ENCODE peak calls at places on chromosome 19, in four cellular contexts. One of them, this sample, is unnamed. For H3K4me1, the result is how much of the 10 kb centered on the place peaks cover.

GRCh38 chr19:51441410-51442390 is 16.6 kb downstream of the SIGLEC8 start:
- DNase-seq in esophagus squamous epithelium: no peak
- DNase-seq in cardiac muscle cell: no peak
- DNase-seq in body of pancreas: no peak
- DNase-seq in this sample: peak

GRCh38 chr19:37929512-37929911 is 22.5 kb downstream of the SIPA1L3 start:
- DNase-seq in body of pancreas: no peak
- DNase-seq in cardiac muscle cell: no peak
- DNase-seq in esophagus squamous epithelium: no peak
- DNase-seq in this sample: no peak

GRCh38 chr19:41696402-41697197 is 8.5 kb upstream of the CEACAM7 start:
- DNase-seq in body of pancreas: no peak
- DNase-seq in cardiac muscle cell: peak
- DNase-seq in esophagus squamous epithelium: no peak
- DNase-seq in this sample: no peak

GRCh38 chr19:49786432-49786831 is 19.6 kb downstream of the AP2A1 start:
- DNase-seq in esophagus squamous epithelium: no peak
- DNase-seq in body of pancreas: no peak
- DNase-seq in cardiac muscle cell: peak
- DNase-seq in this sample: no peak

GRCh38 chr19:50325310-50326100 is 3.7 kb downstream of the KCNC3 start:
- DNase-seq in body of pancreas: peak
- DNase-seq in cardiac muscle cell: peak
- DNase-seq in esophagus squamous epithelium: no peak
- DNase-seq in this sample: peak

GRCh38 chr19:4390017-4390861 is 10.1 kb downstream of the SH3GL1 start:
- DNase-seq in body of pancreas: no peak
- DNase-seq in cardiac muscle cell: peak
- DNase-seq in esophagus squamous epithelium: no peak
- DNase-seq in this sample: no peak

GRCh38 chr19:11421607-11422098 is 2.5 kb upstream of the RGL3 start:
- DNase-seq in esophagus squamous epithelium: no peak
- DNase-seq in cardiac muscle cell: peak
- DNase-seq in body of pancreas: peak
- DNase-seq in this sample: peak

GRCh38 chr19:46346821-46347571 is at the start of gene PPP5C:
- DNase-seq in body of pancreas: peak
- DNase-seq in esophagus squamous epithelium: peak
- DNase-seq in cardiac muscle cell: peak
- DNase-seq in this sample: peak

GRCh38 chr19:9431475-9431874 is 3.9 kb downstream of the ZNF266 start:
- DNase-seq in esophagus squamous epithelium: no peak
- DNase-seq in cardiac muscle cell: peak
- DNase-seq in body of pancreas: no peak
- DNase-seq in this sample: no peak

GRCh38 chr19:45908956-45909355 is 5.6 kb downstream of the NANOS2 start:
- DNase-seq in cardiac muscle cell: no peak
- DNase-seq in esophagus squamous epithelium: no peak
- DNase-seq in body of pancreas: no peak
- DNase-seq in this sample: no peak

DNA sequence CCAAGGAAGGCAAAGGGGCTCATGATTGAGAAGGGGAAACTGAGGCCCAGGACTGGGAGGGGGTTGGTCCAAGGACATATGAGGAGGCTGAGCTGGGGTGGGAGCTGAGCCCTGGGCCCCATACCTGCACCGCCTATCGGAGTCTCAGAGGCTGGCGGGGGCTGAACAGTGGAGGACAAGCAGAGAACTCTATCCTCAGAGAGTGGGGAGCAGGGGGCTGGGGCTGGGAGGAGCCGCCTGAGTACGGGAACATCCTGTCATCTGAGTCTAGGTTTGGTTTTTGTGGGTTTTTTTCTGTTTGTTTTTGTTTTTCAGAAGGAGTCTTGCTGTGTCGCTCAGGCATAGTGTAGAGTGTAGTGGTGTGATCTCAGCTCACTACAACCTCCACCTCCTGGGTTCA is 6.2 kb downstream of the ARRDC2 start:
- DNase-seq in body of pancreas: no peak
- DNase-seq in esophagus squamous epithelium: no peak
- DNase-seq in cardiac muscle cell: no peak
- DNase-seq in this sample: peak
- H3K27ac ChIP-seq in body of pancreas: peak
- H3K27ac ChIP-seq in esophagus squamous epithelium: peak
- H3K27ac ChIP-seq in cardiac muscle cell: peak
- H3K27ac ChIP-seq in this sample: peak

DNA sequence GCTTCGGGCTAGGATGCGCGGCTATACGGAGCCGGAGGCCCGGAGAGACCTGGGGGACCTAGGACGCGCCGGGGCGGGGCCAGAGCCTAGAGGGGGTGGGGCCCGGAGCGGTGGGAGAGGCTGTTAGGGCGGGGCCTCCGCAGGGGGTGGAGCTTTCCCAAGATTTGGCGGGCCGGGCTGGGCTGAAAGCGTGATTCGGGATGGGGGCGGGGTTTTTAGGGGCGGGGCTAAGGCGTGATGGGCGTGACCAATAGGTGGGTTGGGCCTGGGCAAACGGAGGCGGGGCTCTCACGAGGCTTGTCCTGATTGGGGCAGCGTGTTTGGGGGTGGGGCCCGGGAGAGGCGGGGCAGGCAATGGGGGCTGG is 439 bp downstream of the RAB11B start:
- DNase-seq in body of pancreas: peak
- DNase-seq in cardiac muscle cell: peak
- DNase-seq in esophagus squamous epithelium: peak
- DNase-seq in this sample: peak
- H3K4me1 ChIP-seq in body of pancreas: half or more
- H3K4me1 ChIP-seq in cardiac muscle cell: under half
- H3K4me1 ChIP-seq in esophagus squamous epithelium: under half
- H3K4me1 ChIP-seq in this sample: under half

GRCh38 chr19:43739836-43740235 is 14.9 kb downstream of the SMG9 start:
- DNase-seq in esophagus squamous epithelium: no peak
- DNase-seq in cardiac muscle cell: no peak
- DNase-seq in body of pancreas: no peak
- DNase-seq in this sample: peak
- H3K27ac ChIP-seq in esophagus squamous epithelium: peak
- H3K27ac ChIP-seq in cardiac muscle cell: no peak
- H3K27ac ChIP-seq in body of pancreas: no peak
- H3K27ac ChIP-seq in this sample: no peak

DNA sequence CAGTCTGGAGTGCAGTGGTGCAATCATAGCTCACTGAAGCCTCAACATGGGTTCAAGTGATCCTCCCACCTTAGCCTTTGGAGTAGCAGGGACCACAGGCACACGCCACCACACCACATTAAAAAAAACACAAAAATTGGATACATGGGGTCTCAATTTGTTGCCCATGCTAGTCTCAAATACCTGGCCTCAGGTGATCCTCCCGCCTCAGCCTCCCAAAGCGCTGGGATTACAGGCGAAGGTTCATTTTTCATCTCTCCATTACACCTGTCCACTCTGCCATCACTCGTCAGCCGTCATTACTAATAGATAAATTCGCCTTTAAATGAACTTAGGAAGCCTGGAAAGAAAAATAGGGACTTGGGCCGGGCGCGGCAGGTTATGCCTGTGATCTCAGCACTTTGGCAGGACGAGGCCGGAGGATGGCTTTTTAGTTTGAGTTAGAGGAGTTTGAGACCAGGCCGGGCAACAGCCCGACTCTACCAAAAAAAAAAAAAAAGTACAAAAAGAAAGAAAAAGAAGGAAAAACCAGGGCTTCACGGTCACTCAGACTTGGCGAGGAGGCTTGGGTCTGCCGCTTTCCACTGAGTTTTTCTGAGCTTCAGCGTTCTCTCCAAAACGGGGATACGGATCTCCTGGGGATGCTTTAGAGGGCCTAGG is 654 bp upstream of the SUPT5H start:
- DNase-seq in cardiac muscle cell: peak
- DNase-seq in esophagus squamous epithelium: no peak
- DNase-seq in body of pancreas: no peak
- DNase-seq in this sample: no peak
- H3K4me1 ChIP-seq in cardiac muscle cell: under half
- H3K4me1 ChIP-seq in esophagus squamous epithelium: under half
- H3K4me1 ChIP-seq in body of pancreas: under half
- H3K4me1 ChIP-seq in this sample: under half

DNA sequence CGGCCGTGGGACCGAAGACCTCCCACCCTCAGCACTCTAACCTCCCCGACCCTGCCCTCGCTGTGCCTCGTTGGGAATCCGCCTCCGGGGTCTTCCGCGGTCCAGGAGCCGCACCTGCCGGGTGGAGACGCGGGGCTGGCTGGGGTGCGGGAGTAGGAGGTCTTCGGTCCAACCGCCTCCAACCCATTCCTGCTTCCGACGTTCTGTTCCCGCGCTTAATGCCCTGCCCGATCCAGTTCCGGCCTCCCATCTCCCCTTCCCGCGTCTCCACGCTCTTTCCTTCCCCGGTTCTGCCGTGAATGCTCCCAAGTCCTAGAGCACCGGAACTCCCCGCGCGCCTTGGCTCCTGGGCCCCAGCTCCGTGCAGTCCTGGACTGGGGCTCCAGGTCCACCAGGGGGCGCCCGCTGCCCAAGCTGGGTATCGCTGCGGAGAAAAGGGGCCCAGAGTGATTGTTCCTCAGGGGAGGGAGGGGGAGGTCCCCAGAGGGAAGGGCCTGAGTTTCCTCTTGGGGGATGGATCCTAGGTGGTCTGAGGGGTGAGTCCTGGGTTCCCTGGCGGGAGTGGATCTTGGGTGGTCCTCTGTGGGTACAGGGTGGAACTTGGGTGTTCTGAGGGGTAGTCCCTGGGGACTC is 14.1 kb upstream of the TNFSF9 start:
- DNase-seq in esophagus squamous epithelium: no peak
- DNase-seq in cardiac muscle cell: peak
- DNase-seq in body of pancreas: peak
- DNase-seq in this sample: peak
- H3K27ac ChIP-seq in esophagus squamous epithelium: peak
- H3K27ac ChIP-seq in cardiac muscle cell: peak
- H3K27ac ChIP-seq in body of pancreas: peak
- H3K27ac ChIP-seq in this sample: no peak

GRCh38 chr19:55484571-55485438 is at the start of gene NAT14:
- DNase-seq in esophagus squamous epithelium: no peak
- DNase-seq in cardiac muscle cell: peak
- DNase-seq in body of pancreas: peak
- DNase-seq in this sample: peak
- H3K4me1 ChIP-seq in esophagus squamous epithelium: under half
- H3K4me1 ChIP-seq in cardiac muscle cell: under half
- H3K4me1 ChIP-seq in body of pancreas: half or more
- H3K4me1 ChIP-seq in this sample: under half

DNA sequence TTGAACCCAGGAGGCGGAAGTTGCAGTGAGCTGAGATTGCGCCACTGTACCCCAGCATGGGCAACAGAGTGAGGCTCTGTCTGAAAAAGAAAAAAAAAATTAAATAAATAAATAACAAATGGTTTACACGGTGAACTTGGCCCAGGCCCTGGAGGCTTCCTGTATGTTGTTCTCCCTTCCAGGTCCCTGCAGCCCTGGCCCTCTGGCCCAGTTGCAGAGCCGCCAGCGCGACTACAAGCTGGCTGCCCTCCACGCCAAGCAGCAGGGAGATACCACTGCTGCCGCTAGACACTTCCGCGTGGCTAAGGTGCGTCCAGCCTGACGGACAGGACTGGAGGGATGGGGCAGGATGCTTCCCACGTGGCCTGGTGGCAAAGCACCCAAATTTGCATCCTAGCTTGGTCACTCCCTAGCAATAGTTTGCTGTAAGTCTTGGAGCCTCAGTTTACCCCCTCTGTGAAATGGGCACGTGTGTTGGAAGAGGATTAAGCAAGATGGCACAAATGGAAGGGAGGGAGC is 11.9 kb downstream of the CC2D1A start:
- DNase-seq in cardiac muscle cell: no peak
- DNase-seq in esophagus squamous epithelium: no peak
- DNase-seq in body of pancreas: no peak
- DNase-seq in this sample: no peak
- H3K27ac ChIP-seq in cardiac muscle cell: no peak
- H3K27ac ChIP-seq in esophagus squamous epithelium: no peak
- H3K27ac ChIP-seq in body of pancreas: no peak
- H3K27ac ChIP-seq in this sample: no peak

GRCh38 chr19:12787458-12787857 is 3.8 kb upstream of the JUNB start:
- DNase-seq in esophagus squamous epithelium: no peak
- DNase-seq in cardiac muscle cell: no peak
- DNase-seq in body of pancreas: no peak
- DNase-seq in this sample: no peak
- H3K4me1 ChIP-seq in esophagus squamous epithelium: half or more
- H3K4me1 ChIP-seq in cardiac muscle cell: under half
- H3K4me1 ChIP-seq in body of pancreas: half or more
- H3K4me1 ChIP-seq in this sample: half or more

DNA sequence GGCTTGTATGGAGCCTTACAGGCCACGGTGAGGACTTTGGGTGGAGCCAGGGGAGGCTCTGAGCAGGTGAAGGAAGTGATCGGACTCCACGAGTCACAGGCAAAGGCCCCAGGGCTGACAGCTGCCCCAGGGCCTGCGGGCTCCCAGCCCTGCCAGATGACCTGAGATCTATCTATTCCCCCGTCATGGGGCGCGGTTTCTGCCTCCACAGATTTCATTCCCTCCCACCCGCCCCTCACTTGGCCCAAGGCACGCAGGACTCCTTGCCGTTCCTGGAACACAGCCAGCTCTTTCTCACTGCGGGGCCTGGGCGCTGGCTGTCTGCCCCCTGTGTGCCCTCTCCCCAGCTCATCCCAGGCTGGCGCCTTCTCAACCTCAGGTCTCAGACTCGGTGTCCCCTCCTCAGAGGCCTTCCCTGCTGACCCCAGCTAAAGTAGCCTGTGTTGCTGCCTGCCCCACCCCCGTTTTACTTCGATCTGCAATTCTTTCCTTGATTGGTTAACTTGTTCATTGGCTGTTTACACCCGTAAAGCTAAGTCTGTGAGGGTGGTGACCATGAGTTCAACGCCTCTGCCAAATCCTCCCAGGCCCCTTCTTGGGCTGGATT is 13.9 kb upstream of the PAK4 start:
- DNase-seq in body of pancreas: no peak
- DNase-seq in esophagus squamous epithelium: no peak
- DNase-seq in cardiac muscle cell: peak
- DNase-seq in this sample: no peak
- H3K27ac ChIP-seq in body of pancreas: peak
- H3K27ac ChIP-seq in esophagus squamous epithelium: no peak
- H3K27ac ChIP-seq in cardiac muscle cell: no peak
- H3K27ac ChIP-seq in this sample: no peak

GRCh38 chr19:16457954-16458331 is 13.8 kb downstream of the EPS15L1 start:
- DNase-seq in esophagus squamous epithelium: no peak
- DNase-seq in body of pancreas: no peak
- DNase-seq in cardiac muscle cell: no peak
- DNase-seq in this sample: no peak

GRCh38 chr19:16457195-16457953 is 14.4 kb downstream of the EPS15L1 start:
- DNase-seq in body of pancreas: no peak
- DNase-seq in cardiac muscle cell: peak
- DNase-seq in esophagus squamous epithelium: no peak
- DNase-seq in this sample: no peak

GRCh38 chr19:16455489-16455888 is 16.3 kb downstream of the EPS15L1 start:
- DNase-seq in esophagus squamous epithelium: no peak
- DNase-seq in cardiac muscle cell: no peak
- DNase-seq in body of pancreas: no peak
- DNase-seq in this sample: no peak

GRCh38 chr19:16458391-16459128 is 13.2 kb downstream of the EPS15L1 start:
- DNase-seq in esophagus squamous epithelium: no peak
- DNase-seq in body of pancreas: no peak
- DNase-seq in cardiac muscle cell: no peak
- DNase-seq in this sample: no peak

GRCh38 chr19:16456652-16457194 is 15.0 kb downstream of the EPS15L1 start:
- DNase-seq in esophagus squamous epithelium: no peak
- DNase-seq in cardiac muscle cell: no peak
- DNase-seq in body of pancreas: no peak
- DNase-seq in this sample: no peak
- H3K4me1 ChIP-seq in esophagus squamous epithelium: under half
- H3K4me1 ChIP-seq in cardiac muscle cell: under half
- H3K4me1 ChIP-seq in body of pancreas: under half
- H3K4me1 ChIP-seq in this sample: under half